ENCODE peak calls at places on chromosomes 1 and 21, in nine cellular contexts. One of them, this sample, is unnamed.

GRCh38 chr1:220918285-220918951 is 39.2 kb downstream of the HLX start:
- DNase-seq in gastrocnemius medialis: no peak
- DNase-seq in fibroblast of villous mesenchyme: no peak
- DNase-seq in kidney: no peak
- DNase-seq in transverse colon: no peak
- DNase-seq in neural progenitor cell: no peak
- DNase-seq in PC-3: peak
- DNase-seq in kidney epithelial cell: no peak
- DNase-seq in A549: no peak
- DNase-seq in this sample: no peak

GRCh38 chr1:225004396-225004795 is 74.9 kb downstream of the DNAH14 start:
- DNase-seq in gastrocnemius medialis: no peak
- DNase-seq in fibroblast of villous mesenchyme: no peak
- DNase-seq in kidney: no peak
- DNase-seq in transverse colon: no peak
- DNase-seq in neural progenitor cell: no peak
- DNase-seq in PC-3: peak
- DNase-seq in kidney epithelial cell: no peak
- DNase-seq in A549: peak
- DNase-seq in this sample: no peak

GRCh38 chr1:110005971-110006370 is 21.4 kb downstream of the AHCYL1 start:
- DNase-seq in gastrocnemius medialis: no peak
- DNase-seq in fibroblast of villous mesenchyme: peak
- DNase-seq in kidney: no peak
- DNase-seq in transverse colon: no peak
- DNase-seq in neural progenitor cell: no peak
- DNase-seq in PC-3: peak
- DNase-seq in kidney epithelial cell: no peak
- DNase-seq in A549: no peak
- DNase-seq in this sample: no peak

GRCh38 chr21:25191141-25191540 is 416.1 kb downstream of the MRPL39 start:
- DNase-seq in gastrocnemius medialis: no peak
- DNase-seq in fibroblast of villous mesenchyme: no peak
- DNase-seq in kidney: no peak
- DNase-seq in transverse colon: no peak
- DNase-seq in neural progenitor cell: no peak
- DNase-seq in PC-3: peak
- DNase-seq in kidney epithelial cell: no peak
- DNase-seq in A549: no peak
- DNase-seq in this sample: no peak

GRCh38 chr1:234212764-234213406 is 160.4 kb upstream of the COA6 start:
- DNase-seq in gastrocnemius medialis: no peak
- DNase-seq in fibroblast of villous mesenchyme: peak
- DNase-seq in kidney: no peak
- DNase-seq in transverse colon: no peak
- DNase-seq in neural progenitor cell: peak
- DNase-seq in PC-3: peak
- DNase-seq in kidney epithelial cell: no peak
- DNase-seq in A549: peak
- DNase-seq in this sample: no peak

GRCh38 chr1:1040004-1040991 is 20.4 kb downstream of the AGRN start:
- DNase-seq in gastrocnemius medialis: peak
- DNase-seq in fibroblast of villous mesenchyme: peak
- DNase-seq in kidney: peak
- DNase-seq in transverse colon: peak
- DNase-seq in neural progenitor cell: peak
- DNase-seq in PC-3: peak
- DNase-seq in kidney epithelial cell: peak
- DNase-seq in A549: no peak
- DNase-seq in this sample: peak

GRCh38 chr1:115768549-115768948 is at the start of gene CASQ2:
- DNase-seq in gastrocnemius medialis: no peak
- DNase-seq in fibroblast of villous mesenchyme: no peak
- DNase-seq in kidney: no peak
- DNase-seq in transverse colon: no peak
- DNase-seq in neural progenitor cell: peak
- DNase-seq in PC-3: no peak
- DNase-seq in kidney epithelial cell: no peak
- DNase-seq in A549: no peak
- DNase-seq in this sample: no peak

GRCh38 chr1:25922064-25922632 is 15.9 kb upstream of the STMN1 start:
- DNase-seq in gastrocnemius medialis: no peak
- DNase-seq in fibroblast of villous mesenchyme: no peak
- DNase-seq in kidney: no peak
- DNase-seq in transverse colon: no peak
- DNase-seq in neural progenitor cell: no peak
- DNase-seq in PC-3: no peak
- DNase-seq in kidney epithelial cell: no peak
- DNase-seq in A549: no peak
- DNase-seq in this sample: no peak

GRCh38 chr1:4796999-4797375 is 142.6 kb downstream of the AJAP1 start:
- DNase-seq in gastrocnemius medialis: no peak
- DNase-seq in fibroblast of villous mesenchyme: no peak
- DNase-seq in kidney: no peak
- DNase-seq in transverse colon: no peak
- DNase-seq in neural progenitor cell: no peak
- DNase-seq in PC-3: no peak
- DNase-seq in kidney epithelial cell: no peak
- DNase-seq in A549: no peak
- DNase-seq in this sample: peak

GRCh38 chr1:39683591-39684312 is 7.5 kb downstream of the HPCAL4 start:
- DNase-seq in gastrocnemius medialis: no peak
- DNase-seq in fibroblast of villous mesenchyme: no peak
- DNase-seq in kidney: no peak
- DNase-seq in transverse colon: no peak
- DNase-seq in neural progenitor cell: peak
- DNase-seq in PC-3: no peak
- DNase-seq in kidney epithelial cell: no peak
- DNase-seq in A549: no peak
- DNase-seq in this sample: no peak

GRCh38 chr1:242739246-242739645 is 214.7 kb upstream of the PLD5 start:
- DNase-seq in gastrocnemius medialis: no peak
- DNase-seq in fibroblast of villous mesenchyme: no peak
- DNase-seq in kidney: no peak
- DNase-seq in transverse colon: no peak
- DNase-seq in neural progenitor cell: no peak
- DNase-seq in PC-3: no peak
- DNase-seq in kidney epithelial cell: no peak
- DNase-seq in A549: no peak
- DNase-seq in this sample: no peak

GRCh38 chr1:101188311-101188710 is 48.5 kb upstream of the S1PR1 start:
- DNase-seq in gastrocnemius medialis: no peak
- DNase-seq in fibroblast of villous mesenchyme: no peak
- DNase-seq in kidney: no peak
- DNase-seq in transverse colon: no peak
- DNase-seq in neural progenitor cell: no peak
- DNase-seq in PC-3: peak
- DNase-seq in kidney epithelial cell: no peak
- DNase-seq in A549: no peak
- DNase-seq in this sample: no peak

GRCh38 chr1:209675567-209676154 is 449 bp downstream of the G0S2 start:
- DNase-seq in gastrocnemius medialis: peak
- DNase-seq in fibroblast of villous mesenchyme: no peak
- DNase-seq in kidney: peak
- DNase-seq in transverse colon: peak
- DNase-seq in neural progenitor cell: peak
- DNase-seq in PC-3: peak
- DNase-seq in kidney epithelial cell: no peak
- DNase-seq in A549: no peak
- DNase-seq in this sample: peak

GRCh38 chr1:180953291-180953747 is 40.6 kb downstream of the KIAA1614 start:
- DNase-seq in gastrocnemius medialis: peak
- DNase-seq in fibroblast of villous mesenchyme: no peak
- DNase-seq in kidney: no peak
- DNase-seq in transverse colon: peak
- DNase-seq in neural progenitor cell: no peak
- DNase-seq in PC-3: peak
- DNase-seq in kidney epithelial cell: no peak
- DNase-seq in A549: no peak
- DNase-seq in this sample: peak
- H3K4me3 ChIP-seq in gastrocnemius medialis: peak
- H3K4me3 ChIP-seq in fibroblast of villous mesenchyme: peak
- H3K4me3 ChIP-seq in kidney: no peak
- H3K4me3 ChIP-seq in transverse colon: no peak
- H3K4me3 ChIP-seq in neural progenitor cell: no peak
- H3K4me3 ChIP-seq in PC-3: peak
- H3K4me3 ChIP-seq in kidney epithelial cell: no peak
- H3K4me3 ChIP-seq in A549: peak
- H3K4me3 ChIP-seq in this sample: peak

DNA sequence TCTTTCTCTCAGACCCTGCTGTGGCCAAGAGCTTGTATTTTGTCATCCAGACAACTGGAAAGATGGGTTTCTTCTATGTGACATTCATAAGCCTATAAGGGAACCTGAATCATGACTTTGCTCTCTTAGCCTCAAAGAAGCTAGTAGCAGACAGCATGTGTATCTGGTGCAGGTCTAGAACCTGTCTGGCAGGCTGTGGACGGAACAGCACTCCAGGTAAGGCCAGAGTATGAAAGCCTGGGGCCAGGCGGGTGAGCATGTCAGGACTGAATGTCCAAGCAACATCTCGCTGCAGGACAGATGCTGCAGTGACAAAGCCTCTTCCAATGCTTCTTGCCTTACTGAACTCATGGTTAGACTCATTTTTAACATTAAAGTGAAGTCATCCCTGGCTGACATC is 32.8 kb downstream of the AKNAD1 start:
- DNase-seq in gastrocnemius medialis: no peak
- DNase-seq in fibroblast of villous mesenchyme: no peak
- DNase-seq in kidney: no peak
- DNase-seq in transverse colon: no peak
- DNase-seq in neural progenitor cell: no peak
- DNase-seq in PC-3: no peak
- DNase-seq in kidney epithelial cell: no peak
- DNase-seq in A549: no peak
- DNase-seq in this sample: no peak
- TF ChIP-seq CTCF in gastrocnemius medialis: no peak
- TF ChIP-seq CTCF in fibroblast of villous mesenchyme: no peak
- TF ChIP-seq CTCF in kidney: no peak
- TF ChIP-seq CTCF in transverse colon: no peak
- TF ChIP-seq CTCF in neural progenitor cell: no peak
- TF ChIP-seq CTCF in PC-3: no peak
- TF ChIP-seq CTCF in kidney epithelial cell: no peak
- TF ChIP-seq CTCF in A549: no peak
- TF ChIP-seq CTCF in this sample: no peak

DNA sequence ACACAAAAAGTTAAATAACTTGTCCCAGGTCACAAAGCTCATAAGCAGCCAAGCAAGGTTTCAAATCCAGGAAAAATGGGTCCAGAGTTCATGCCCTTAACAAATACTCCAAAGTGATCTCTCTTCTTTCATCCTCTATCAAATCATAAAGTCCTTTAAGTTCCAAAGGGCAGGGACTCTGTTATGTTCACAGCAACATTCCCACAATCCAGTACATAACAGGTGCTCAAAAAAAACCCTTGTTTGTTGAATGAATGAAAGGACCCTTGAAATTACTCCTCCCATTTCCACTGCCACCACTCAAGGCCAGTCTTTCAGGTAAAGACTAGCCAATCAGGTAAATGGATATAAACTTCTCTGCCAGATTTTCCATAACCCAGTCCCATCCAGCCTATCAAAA is 2.7 kb downstream of the ABL2 start:
- DNase-seq in gastrocnemius medialis: no peak
- DNase-seq in fibroblast of villous mesenchyme: no peak
- DNase-seq in kidney: no peak
- DNase-seq in transverse colon: no peak
- DNase-seq in neural progenitor cell: no peak
- DNase-seq in PC-3: no peak
- DNase-seq in kidney epithelial cell: no peak
- DNase-seq in A549: no peak
- DNase-seq in this sample: no peak
- H3K4me3 ChIP-seq in gastrocnemius medialis: no peak
- H3K4me3 ChIP-seq in fibroblast of villous mesenchyme: no peak
- H3K4me3 ChIP-seq in kidney: no peak
- H3K4me3 ChIP-seq in transverse colon: no peak
- H3K4me3 ChIP-seq in neural progenitor cell: no peak
- H3K4me3 ChIP-seq in PC-3: no peak
- H3K4me3 ChIP-seq in kidney epithelial cell: no peak
- H3K4me3 ChIP-seq in A549: no peak
- H3K4me3 ChIP-seq in this sample: no peak

GRCh38 chr1:41020109-41020576 is 1.4 kb downstream of the SLFNL1 start:
- DNase-seq in gastrocnemius medialis: no peak
- DNase-seq in fibroblast of villous mesenchyme: no peak
- DNase-seq in kidney: peak
- DNase-seq in transverse colon: no peak
- DNase-seq in neural progenitor cell: no peak
- DNase-seq in PC-3: no peak
- DNase-seq in kidney epithelial cell: no peak
- DNase-seq in A549: no peak
- DNase-seq in this sample: peak

GRCh38 chr1:41020654-41021053 is 871 bp downstream of the SLFNL1 start:
- DNase-seq in gastrocnemius medialis: no peak
- DNase-seq in fibroblast of villous mesenchyme: no peak
- DNase-seq in kidney: no peak
- DNase-seq in transverse colon: peak
- DNase-seq in neural progenitor cell: no peak
- DNase-seq in PC-3: no peak
- DNase-seq in kidney epithelial cell: no peak
- DNase-seq in A549: no peak
- DNase-seq in this sample: peak

GRCh38 chr1:41022424-41022823 is 899 bp upstream of the SLFNL1 start:
- DNase-seq in gastrocnemius medialis: no peak
- DNase-seq in fibroblast of villous mesenchyme: no peak
- DNase-seq in kidney: no peak
- DNase-seq in transverse colon: no peak
- DNase-seq in neural progenitor cell: no peak
- DNase-seq in PC-3: no peak
- DNase-seq in kidney epithelial cell: no peak
- DNase-seq in A549: no peak
- DNase-seq in this sample: no peak

GRCh38 chr1:41023279-41023990 is 1.9 kb upstream of the SLFNL1 start:
- DNase-seq in gastrocnemius medialis: no peak
- DNase-seq in fibroblast of villous mesenchyme: no peak
- DNase-seq in kidney: no peak
- DNase-seq in transverse colon: no peak
- DNase-seq in neural progenitor cell: peak
- DNase-seq in PC-3: peak
- DNase-seq in kidney epithelial cell: no peak
- DNase-seq in A549: no peak
- DNase-seq in this sample: no peak

DNA sequence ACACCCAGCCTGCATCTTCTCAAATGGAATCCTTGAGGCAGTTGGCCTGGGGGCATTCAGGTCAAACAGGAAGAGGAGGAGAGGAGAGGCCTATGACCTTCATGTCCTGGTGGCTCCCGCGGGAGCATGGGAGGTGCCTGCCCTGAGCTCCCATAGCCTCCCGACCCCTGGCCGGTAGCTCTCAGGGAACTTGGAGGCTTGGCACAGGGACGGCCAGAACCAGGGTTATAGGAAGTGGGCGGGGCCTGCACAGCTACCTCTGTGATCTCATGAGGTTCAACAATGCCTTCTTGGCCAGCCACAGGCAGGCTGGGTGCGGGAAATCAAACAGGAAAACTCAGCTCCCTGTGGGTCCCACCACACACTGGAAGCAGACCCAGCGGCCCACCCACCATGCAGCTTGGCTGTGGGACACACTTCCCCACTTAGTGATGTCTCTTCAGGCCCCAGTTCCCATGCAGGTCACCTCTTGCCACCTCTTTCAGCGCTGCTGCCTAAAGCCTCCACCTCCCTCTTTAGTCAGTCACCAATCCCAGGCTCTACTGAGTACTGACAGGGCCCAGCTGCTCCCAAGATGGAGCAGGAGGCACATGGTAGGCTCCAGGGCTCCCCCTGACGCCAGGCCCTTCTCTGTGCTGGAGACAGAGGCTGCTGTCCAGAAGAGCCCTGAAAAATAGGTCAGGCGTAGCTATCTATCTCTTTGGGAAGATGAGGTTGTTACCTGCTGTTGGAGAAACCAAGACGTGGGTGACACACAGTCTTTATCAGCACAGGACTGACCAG is at the start of gene SLFNL1:
- DNase-seq in gastrocnemius medialis: no peak
- DNase-seq in fibroblast of villous mesenchyme: peak
- DNase-seq in kidney: peak
- DNase-seq in transverse colon: no peak
- DNase-seq in neural progenitor cell: peak
- DNase-seq in PC-3: no peak
- DNase-seq in kidney epithelial cell: no peak
- DNase-seq in A549: no peak
- DNase-seq in this sample: no peak
- TF ChIP-seq CTCF in gastrocnemius medialis: no peak
- TF ChIP-seq CTCF in fibroblast of villous mesenchyme: peak
- TF ChIP-seq CTCF in kidney: no peak
- TF ChIP-seq CTCF in transverse colon: no peak
- TF ChIP-seq CTCF in neural progenitor cell: no peak
- TF ChIP-seq CTCF in PC-3: no peak
- TF ChIP-seq CTCF in kidney epithelial cell: no peak
- TF ChIP-seq CTCF in A549: no peak
- TF ChIP-seq CTCF in this sample: no peak